ENCODE peak calls at places on chromosomes 2 and 18, in six cellular contexts. X, V, I, A, C and G are unnamed samples.

GRCh38 chr2:202064206-202064880 is 8.7 kb upstream of the KIAA2012 start:
- DNase-seq in X (no peak), V (peak; percentile 27), I (no peak), A (no peak), C (no peak), G (no peak)

GRCh38 chr18:57218281-57218680 is 71.4 kb downstream of the BOD1L2 start:
- DNase-seq in X (no peak), V (no peak), I (no peak), A (no peak), C (no peak), G (no peak)

GRCh38 chr18:9653390-9653789 is 39.0 kb upstream of the PPP4R1 start:
- DNase-seq in X (no peak), V (peak; percentile 76), I (no peak), A (no peak), C (peak; percentile 57), G (peak; percentile 71)

GRCh38 chr2:27208486-27209050 is 3.3 kb upstream of the ATRAID start:
- DNase-seq in X (no peak), V (no peak), I (no peak), A (no peak), C (no peak), G (no peak)

GRCh38 chr2:151007365-151007764 is 254.3 kb downstream of the RBM43 start:
- DNase-seq in X (no peak), V (no peak), I (no peak), A (no peak), C (no peak), G (no peak)

GRCh38 chr2:85536479-85536878 is 2.5 kb upstream of the MAT2A start:
- DNase-seq in X (no peak), V (peak; percentile 55), I (no peak), A (no peak), C (no peak), G (no peak)

GRCh38 chr18:37483221-37483971 is 82.2 kb downstream of the CELF4 start:
- DNase-seq in X (no peak), V (no peak), I (no peak), A (no peak), C (no peak), G (peak; percentile 47)

GRCh38 chr2:170253721-170254230 is 75.8 kb downstream of the MYO3B start:
- DNase-seq in X (no peak), V (no peak), I (no peak), A (no peak), C (no peak), G (no peak)

GRCh38 chr2:149782566-149782965 is 195.0 kb upstream of the MMADHC start:
- DNase-seq in X (no peak), V (no peak), I (no peak), A (no peak), C (no peak), G (no peak)

GRCh38 chr2:207149253-207150213 is 16.2 kb downstream of the KLF7 start:
- DNase-seq in X (no peak), V (no peak), I (no peak), A (no peak), C (no peak), G (no peak)

GRCh38 chr18:6875764-6876163 is 146.2 kb downstream of the ARHGAP28 start:
- DNase-seq in X (no peak), V (no peak), I (no peak), A (no peak), C (no peak), G (no peak)

GRCh38 chr2:24892928-24893327 is 27.1 kb downstream of the ADCY3 start:
- DNase-seq in X (no peak), V (no peak), I (no peak), A (no peak), C (no peak), G (no peak)

GRCh38 chr2:241391892-241392665 is 36.0 kb downstream of the FARP2 start:
- DNase-seq in X (peak; percentile 22), V (peak; percentile 17), I (no peak), A (no peak), C (peak; percentile 73), G (peak; percentile 10)

GRCh38 chr2:101344173-101344572 is 35.7 kb upstream of the RNF149 start:
- DNase-seq in X (no peak), V (no peak), I (no peak), A (no peak), C (no peak), G (no peak)
- TF ChIP-seq JUND in X (no peak), V (no peak), I (no peak), A (no peak), C (no peak), G (no peak)

DNA sequence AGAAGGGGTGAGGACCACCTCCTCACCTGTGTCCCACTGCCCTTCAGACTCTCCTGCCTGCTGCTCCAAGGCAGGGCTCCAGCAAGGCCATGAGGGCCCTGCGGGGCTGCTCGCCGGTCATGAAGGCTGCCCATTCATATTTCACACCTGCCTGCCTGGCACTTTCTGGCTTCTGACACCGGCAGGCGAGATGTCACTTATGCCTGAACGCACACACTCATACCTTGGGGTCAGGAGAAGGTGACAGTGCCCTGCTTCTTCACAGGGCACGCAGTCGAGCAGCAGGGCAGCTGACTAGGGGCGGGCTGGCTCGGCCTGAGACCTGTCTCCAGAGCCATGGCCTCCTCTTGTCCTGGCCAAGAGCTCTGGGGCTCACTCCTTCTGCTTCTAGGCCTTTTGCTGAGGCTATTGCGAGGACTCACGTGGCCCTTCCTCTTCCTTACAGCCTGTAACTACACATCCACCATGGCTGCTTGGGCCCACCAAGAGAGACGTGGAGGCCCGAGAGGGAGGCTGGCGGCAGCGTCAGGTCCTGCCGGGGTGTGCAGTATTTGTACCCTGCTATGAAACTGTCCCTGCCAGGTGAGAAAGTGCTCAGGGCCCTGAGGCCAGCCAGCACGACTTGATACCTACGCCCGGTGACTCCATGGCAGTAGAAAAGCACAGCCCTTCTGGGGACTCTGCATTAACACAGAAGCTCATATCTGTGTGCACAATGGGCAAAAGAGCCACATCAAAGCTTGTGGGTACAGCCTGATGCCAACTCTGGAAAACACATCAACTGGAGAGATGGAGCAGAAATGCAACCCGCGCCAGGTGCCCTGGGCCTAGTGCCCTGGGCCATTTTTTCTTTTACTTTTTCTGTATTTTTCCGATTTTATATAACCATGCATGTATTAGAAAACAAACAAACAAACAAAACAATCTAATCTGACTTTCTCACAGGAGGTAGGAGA is 30.6 kb downstream of the HS6ST1 start:
- DNase-seq in X (no peak), V (no peak), I (no peak), A (no peak), C (no peak), G (no peak)
- TF ChIP-seq JUND in X (no peak), V (no peak), I (no peak), A (no peak), C (no peak), G (no peak)

DNA sequence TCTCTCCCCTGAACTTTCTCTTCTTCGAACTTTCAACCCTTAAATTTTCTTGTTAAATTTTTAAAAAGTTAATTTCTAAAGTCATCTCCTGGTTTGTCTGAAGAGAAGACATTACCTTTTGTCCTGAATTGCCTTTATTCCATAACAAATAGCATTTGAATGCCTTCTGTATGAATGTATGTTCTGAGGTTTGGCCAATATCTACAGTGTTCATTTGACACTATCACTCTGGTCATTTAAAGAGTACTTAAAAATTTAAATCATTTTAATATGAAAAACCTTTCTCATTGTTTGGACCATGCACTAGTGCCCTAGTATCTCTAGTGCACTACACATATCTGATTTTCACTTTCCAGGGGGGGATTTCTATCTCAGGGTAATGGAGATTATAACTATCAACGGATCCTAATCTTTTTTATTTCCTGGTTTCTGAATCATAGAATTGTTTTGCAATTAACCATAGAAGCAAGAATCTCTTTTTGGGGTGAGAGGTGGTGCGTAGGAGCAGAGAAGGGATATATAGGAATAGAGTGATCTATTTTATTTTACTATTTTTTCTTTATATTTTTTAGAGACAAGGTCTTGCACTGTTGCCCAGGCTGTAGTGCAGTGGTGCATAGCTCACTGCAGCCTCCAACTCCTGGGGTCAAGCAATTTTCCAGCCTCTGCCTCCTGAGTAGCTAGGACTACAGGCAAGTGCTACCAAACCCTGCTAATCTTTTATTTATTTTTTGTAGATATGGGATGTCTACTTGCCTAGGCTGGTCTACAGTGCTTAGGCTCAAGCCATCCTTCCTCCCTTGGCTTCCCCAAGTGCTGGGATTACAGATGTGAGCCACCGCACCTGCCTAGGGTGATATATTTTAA is 25.5 kb downstream of the TANC1 start:
- DNase-seq in X (no peak), V (no peak), I (no peak), A (no peak), C (no peak), G (no peak)
- TF ChIP-seq JUND in X (no peak), V (no peak), I (no peak), A (no peak), C (no peak), G (no peak)

GRCh38 chr2:190717306-190717705 is 68.4 kb downstream of the NAB1 start:
- DNase-seq in X (no peak), V (no peak), I (no peak), A (no peak), C (no peak), G (no peak)
- TF ChIP-seq JUND in X (no peak), V (no peak), I (no peak), A (no peak), C (no peak), G (no peak)

GRCh38 chr2:42962521-42962953 is 170.2 kb upstream of the HAAO start:
- DNase-seq in X (no peak), V (no peak), I (no peak), A (no peak), C (no peak), G (no peak)

GRCh38 chr2:42965910-42966309 is 173.5 kb upstream of the HAAO start:
- DNase-seq in X (no peak), V (no peak), I (no peak), A (no peak), C (no peak), G (no peak)

GRCh38 chr2:42963452-42964068 is 171.2 kb upstream of the HAAO start:
- DNase-seq in X (no peak), V (no peak), I (no peak), A (no peak), C (no peak), G (no peak)

GRCh38 chr2:42965196-42965595 is 172.8 kb upstream of the HAAO start:
- DNase-seq in X (no peak), V (no peak), I (no peak), A (no peak), C (no peak), G (no peak)

DNA sequence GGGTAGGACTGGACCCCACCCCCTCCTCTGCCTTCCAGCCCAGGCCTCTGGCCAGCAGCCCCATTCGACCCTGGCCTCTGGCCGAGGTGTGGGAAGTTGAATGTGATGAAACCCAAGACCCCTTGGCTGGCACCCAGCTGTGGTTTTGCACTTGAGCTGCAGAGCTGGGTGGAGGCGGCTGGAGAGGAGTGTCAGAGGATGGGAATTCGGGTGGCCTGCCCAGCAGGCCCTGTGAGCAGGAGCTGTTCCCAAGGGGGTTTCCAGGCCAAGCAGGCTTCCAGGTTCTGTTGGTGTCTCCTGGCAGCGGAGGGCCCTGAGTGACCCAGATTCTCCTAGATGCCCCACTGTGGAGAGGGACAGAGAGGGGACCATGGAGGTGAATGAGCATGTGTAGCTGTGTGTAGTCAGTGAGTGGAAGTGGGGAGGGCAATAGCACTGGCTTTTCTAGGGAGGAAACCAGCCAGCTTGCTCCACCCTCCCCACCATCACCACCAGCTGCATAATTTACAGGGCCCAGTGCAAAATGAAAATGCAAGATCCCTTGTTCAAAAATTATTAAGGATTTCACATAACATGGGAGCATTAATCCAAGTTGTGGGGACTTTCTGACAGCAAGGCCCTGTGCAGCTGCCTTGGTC is 172.2 kb upstream of the HAAO start:
- DNase-seq in X (no peak), V (no peak), I (no peak), A (no peak), C (no peak), G (no peak)
- TF ChIP-seq JUND in X (no peak), V (peak; percentile 79), I (no peak), A (no peak), C (no peak), G (no peak)

GRCh38 chr18:13247506-13247905 is 28.9 kb downstream of the LDLRAD4 start:
- DNase-seq in X (no peak), V (no peak), I (no peak), A (no peak), C (no peak), G (no peak)
- TF ChIP-seq JUND in X (no peak), V (no peak), I (no peak), A (no peak), C (no peak), G (no peak)